ENCODE peak calls at places on chromosomes 1 and 21, in four cellular contexts. X is fibroblast of the conjunctiva, S is cardiac fibroblast, I is HEK293T. D is an unnamed sample.

GRCh38 chr1:59765036-59765730 is 49.6 kb upstream of the HOOK1 start:
- DNase-seq in I (no peak), S (no peak), X (no peak), D (no peak)

GRCh38 chr21:37855568-37856391 is 60.5 kb downstream of the KCNJ6 start:
- DNase-seq in S (peak; percentile 50), X (no peak), I (no peak), D (no peak)

GRCh38 chr21:46097826-46098286 is at the start of gene COL6A2:
- DNase-seq in I (peak; percentile 92), S (peak; percentile 76), X (no peak), D (no peak)

GRCh38 chr1:110228853-110229252 is 18.7 kb downstream of the KCNC4 start:
- DNase-seq in S (no peak), I (no peak), X (no peak), D (no peak)

GRCh38 chr1:180672105-180672504 is 40.3 kb downstream of the XPR1 start:
- DNase-seq in S (no peak), X (no peak), I (no peak), D (no peak)

GRCh38 chr1:116164056-116164889 is 53.1 kb downstream of the MAB21L3 start:
- DNase-seq in S (peak; percentile 19), I (no peak), X (no peak), D (no peak)

GRCh38 chr21:35217504-35218060 is 168.5 kb upstream of the RUNX1 start:
- DNase-seq in I (no peak), S (peak; percentile 63), X (peak; percentile 67), D (peak; percentile 98)

GRCh38 chr1:29352719-29353420 is 116.5 kb downstream of the PTPRU start:
- DNase-seq in S (no peak), X (no peak), I (no peak), D (no peak)

GRCh38 chr21:36647279-36648093 is 51.4 kb upstream of the SIM2 start:
- DNase-seq in I (no peak), S (peak; percentile 27), X (no peak), D (no peak)

GRCh38 chr1:162004441-162004950 is 19.2 kb downstream of the OLFML2B start:
- DNase-seq in S (no peak), I (no peak), X (no peak), D (no peak)

GRCh38 chr1:108605633-108606032 is 45.7 kb downstream of the EEIG2 start:
- DNase-seq in S (no peak), I (no peak), X (no peak), D (no peak)

GRCh38 chr1:156420209-156421061 is 51.4 kb downstream of the RHBG start:
- DNase-seq in X (no peak), I (no peak), S (no peak), D (no peak)

GRCh38 chr1:178563099-178563820 is 50.4 kb downstream of the TEX35 start:
- DNase-seq in X (no peak), I (no peak), S (no peak), D (no peak)

GRCh38 chr21:46285206-46285661 is at the start of gene MCM3AP:
- DNase-seq in S (no peak), I (no peak), X (no peak), D (no peak)

GRCh38 chr21:45461369-45461750 is 56.4 kb downstream of the COL18A1 start:
- DNase-seq in I (no peak), X (no peak), S (no peak), D (no peak)

GRCh38 chr1:203320546-203321272 is 15.4 kb downstream of the BTG2 start:
- DNase-seq in S (peak; percentile 69), X (no peak), I (no peak), D (no peak)

GRCh38 chr1:11967028-11967547 is 13.2 kb upstream of the MFN2 start:
- DNase-seq in X (no peak), S (peak; percentile 57), I (peak; percentile 64), D (peak; percentile 54)

GRCh38 chr1:2322065-2322571 is 69.2 kb downstream of the MORN1 start:
- DNase-seq in I (no peak), X (peak; percentile 79), S (peak; percentile 97), D (no peak)

GRCh38 chr1:196678510-196678884 is 26.7 kb downstream of the CFH start:
- DNase-seq in S (peak; percentile 68), I (no peak), X (peak; percentile 16), D (no peak)

GRCh38 chr1:104092698-104093097 is 343.0 kb downstream of the AMY1C start:
- DNase-seq in X (no peak), I (no peak), S (no peak), D (no peak)

D was measured in HCT116.